ENCODE peak calls at places on chromosome 20, in six cellular contexts. R, O, E, S, V and I are unnamed samples.
A peak's percentile ranks its signal among the peaks of the same experiment; 100 is the strongest.

GRCh38 chr20:60345106-60345505 is 386.9 kb downstream of the CDH26 start:
- DNase-seq in R (no peak), E (no peak), V (no peak), O (no peak), S (no peak), I (no peak)

GRCh38 chr20:39660251-39660650 is 698.1 kb downstream of the DHX35 start:
- DNase-seq in E (no peak), V (no peak), S (peak; percentile 58), R (no peak), O (peak; percentile 62), I (no peak)

GRCh38 chr20:910840-911770 is 5.0 kb downstream of the ANGPT4 start:
- DNase-seq in V (no peak), O (peak; percentile 61), R (no peak), S (peak; percentile 50), E (no peak), I (no peak)

GRCh38 chr20:62938105-62938888 is at the start of gene GID8:
- DNase-seq in E (peak; percentile 50), S (peak; percentile 48), R (peak; percentile 22), O (peak; percentile 62), V (no peak), I (no peak)

GRCh38 chr20:38246357-38247165 is 14.0 kb downstream of the KIAA1755 start:
- DNase-seq in E (no peak), O (no peak), V (no peak), S (no peak), R (no peak), I (no peak)

GRCh38 chr20:50885068-50885467 is 46.2 kb downstream of the ADNP start:
- DNase-seq in S (no peak), R (no peak), E (no peak), O (no peak), V (no peak), I (no peak)

GRCh38 chr20:64106981-64107735 is at the start of gene NPBWR2:
- DNase-seq in V (no peak), E (no peak), S (no peak), O (no peak), R (no peak), I (peak; percentile 76)

GRCh38 chr20:3679749-3680700 is 1.8 kb downstream of the ADAM33 start:
- DNase-seq in S (peak; percentile 94), R (no peak), E (peak; percentile 28), O (peak; percentile 94), V (no peak), I (no peak)

GRCh38 chr20:44618318-44618731 is 33.2 kb downstream of the ADA start:
- DNase-seq in E (no peak), O (no peak), R (no peak), V (no peak), S (no peak), I (no peak)

GRCh38 chr20:63147532-63147931 is 68.4 kb downstream of the YTHDF1 start:
- DNase-seq in R (no peak), O (no peak), E (no peak), S (no peak), V (no peak), I (no peak)

GRCh38 chr20:38202982-38203293 is 37.9 kb upstream of the TGM2 start:
- DNase-seq in S (no peak), O (no peak), R (no peak), V (no peak), E (no peak), I (no peak)

GRCh38 chr20:25227317-25227831 is 20.5 kb upstream of the PYGB start:
- DNase-seq in E (peak; percentile 64), V (no peak), O (peak; percentile 94), R (no peak), S (peak; percentile 81), I (peak; percentile 73)

GRCh38 chr20:47680804-47681529 is 104.3 kb downstream of the SULF2 start:
- DNase-seq in O (peak; percentile 76), E (peak; percentile 22), S (peak; percentile 52), R (no peak), V (no peak), I (no peak)